ENCODE peak calls at places on chromosome 14, in ten cellular contexts. U is aorta; M is heart left ventricle; Q is activated CD4-positive, alpha-beta memory T cell treated with anti-CD3 and anti-CD28 coated beads for 36 hours; Y is fibroblast of pulmonary artery; H is cerebellar cortex; S is lung microvascular endothelial cell; F is RPMI8226; L is T-helper 1 cell; V is GDM1. C is an unnamed sample.
A peak's percentile ranks its signal among the peaks of the same experiment; 100 is the strongest.

GRCh38 chr14:64636208-64636979 is 67.8 kb upstream of the PLEKHG3 start:
- DNase-seq in U (peak; percentile 87), M (peak; percentile 59), Q (peak; percentile 82), Y (peak; percentile 69), H (peak; percentile 64), S (peak; percentile 78), F (peak; percentile 66), L (peak; percentile 51), V (peak; percentile 34), C (peak; percentile 54)

GRCh38 chr14:93430889-93431670 is at the start of gene UNC79:
- DNase-seq in U (no peak), M (no peak), Q (no peak), Y (peak; percentile 18), H (peak; percentile 93), S (peak; percentile 4), F (no peak), L (no peak), V (no peak), C (no peak)

GRCh38 chr14:103384450-103385152 is 614 bp upstream of the MARK3 start:
- DNase-seq in U (no peak), M (peak; percentile 17), Q (no peak), Y (no peak), H (no peak), S (no peak), F (no peak), L (no peak), V (no peak), C (no peak)

GRCh38 chr14:22412936-22413411 is 176.1 kb downstream of the DAD1 start:
- DNase-seq in U (no peak), M (no peak), Q (no peak), Y (no peak), H (no peak), S (no peak), F (peak; percentile 15), L (no peak), V (no peak), C (no peak)

GRCh38 chr14:33720388-33720787 is 230.5 kb downstream of the EGLN3 start:
- DNase-seq in U (no peak), M (no peak), Q (no peak), Y (no peak), H (no peak), S (no peak), F (no peak), L (no peak), V (no peak), C (no peak)

GRCh38 chr14:96817750-96818666 is 20.8 kb downstream of the VRK1 start:
- DNase-seq in U (no peak), M (no peak), Q (no peak), Y (no peak), H (no peak), S (no peak), F (no peak), L (no peak), V (no peak), C (no peak)

GRCh38 chr14:92470215-92470614 is 43.4 kb upstream of the RIN3 start:
- DNase-seq in U (no peak), M (no peak), Q (no peak), Y (no peak), H (no peak), S (no peak), F (no peak), L (no peak), V (no peak), C (no peak)

GRCh38 chr14:100802179-100802578 is 23.7 kb upstream of the MEG3 start:
- DNase-seq in U (no peak), M (no peak), Q (no peak), Y (no peak), H (no peak), S (no peak), F (no peak), L (no peak), V (no peak), C (no peak)

GRCh38 chr14:73250781-73251500 is 13.6 kb downstream of the PAPLN start:
- DNase-seq in U (peak; percentile 74), M (no peak), Q (no peak), Y (no peak), H (no peak), S (no peak), F (no peak), L (no peak), V (no peak), C (no peak)

GRCh38 chr14:96626916-96627315 is 124.7 kb downstream of the PAPOLA start:
- DNase-seq in U (peak; percentile 28), M (no peak), Q (peak; percentile 46), Y (no peak), H (no peak), S (no peak), F (no peak), L (peak; percentile 10), V (no peak), C (no peak)

GRCh38 chr14:21711360-21711961 is 37.8 kb upstream of the OR4E1 start:
- DNase-seq in U (no peak), M (no peak), Q (peak; percentile 20), Y (peak; percentile 71), H (peak; percentile 43), S (peak; percentile 42), F (peak; percentile 36), L (peak; percentile 42), V (no peak), C (no peak)